ENCODE peak calls at places on chromosomes 1 and 21, in eight cellular contexts. G is bronchial epithelial cell; X is CD8-positive, alpha-beta memory T cell; N is pancreas; F is heart right ventricle; A is effector memory CD4-positive, alpha-beta T cell; W is endothelial cell of umbilical vein; Y is iPS DF 6.9. S is an unnamed sample. For H3K27me3, the result is how much of the 10 kb centered on the place peaks cover.

GRCh38 chr1:117828206-117828605 is 101.2 kb downstream of the GDAP2 start:
- DNase-seq in G (no peak), X (no peak), N (no peak), F (peak), A (no peak), W (peak), Y (no peak), S (no peak)

GRCh38 chr1:91864017-91864700 is 21.8 kb downstream of the TGFBR3 start:
- DNase-seq in G (peak), X (no peak), N (no peak), F (no peak), A (no peak), W (no peak), Y (no peak), S (no peak)

GRCh38 chr1:6118415-6118814 is 61.7 kb downstream of the CHD5 start:
- DNase-seq in G (peak), X (no peak), N (no peak), F (no peak), A (no peak), W (no peak), Y (no peak), S (no peak)

GRCh38 chr1:54857741-54858665 is 29.0 kb downstream of the DHCR24 start:
- DNase-seq in G (peak), X (no peak), N (no peak), F (no peak), A (no peak), W (no peak), Y (no peak), S (no peak)

GRCh38 chr1:163864207-163864606 is 542.5 kb downstream of the NUF2 start:
- DNase-seq in G (no peak), X (no peak), N (no peak), F (peak), A (no peak), W (no peak), Y (no peak), S (no peak)

GRCh38 chr1:11858968-11859871 is 475 bp upstream of the NPPB start:
- DNase-seq in G (peak), X (peak), N (peak), F (peak), A (peak), W (peak), Y (no peak), S (peak)

GRCh38 chr1:6347641-6348487 is 45.7 kb downstream of the ACOT7 start:
- DNase-seq in G (no peak), X (peak), N (no peak), F (no peak), A (peak), W (peak), Y (no peak), S (peak)

GRCh38 chr1:156964431-156964830 is 44.0 kb downstream of the LRRC71 start:
- DNase-seq in G (no peak), X (no peak), N (no peak), F (no peak), A (no peak), W (no peak), Y (no peak), S (no peak)

GRCh38 chr1:30706528-30706927 is 16.9 kb downstream of the MATN1 start:
- DNase-seq in G (peak), X (no peak), N (peak), F (peak), A (no peak), W (no peak), Y (no peak), S (no peak)

GRCh38 chr1:87451229-87451900 is 122.7 kb downstream of the LMO4 start:
- DNase-seq in G (no peak), X (no peak), N (no peak), F (no peak), A (no peak), W (no peak), Y (no peak), S (no peak)

GRCh38 chr1:228394571-228395394 is 11.9 kb downstream of the TRIM11 start:
- DNase-seq in G (no peak), X (no peak), N (no peak), F (no peak), A (no peak), W (no peak), Y (no peak), S (no peak)

GRCh38 chr1:193549067-193549466 is 362.7 kb upstream of the B3GALT2 start:
- DNase-seq in G (no peak), X (no peak), N (no peak), F (no peak), A (no peak), W (no peak), Y (no peak), S (no peak)

GRCh38 chr21:42461881-42462877 is 33.8 kb downstream of the RSPH1 start:
- DNase-seq in G (no peak), X (no peak), N (peak), F (no peak), A (no peak), W (no peak), Y (no peak), S (no peak)

GRCh38 chr21:27290020-27290419 is 323.1 kb upstream of the ADAMTS5 start:
- DNase-seq in G (no peak), X (no peak), N (no peak), F (no peak), A (no peak), W (no peak), Y (no peak), S (no peak)

GRCh38 chr1:117093870-117094621 is 27.5 kb downstream of the TRIM45 start:
- DNase-seq in G (peak), X (no peak), N (no peak), F (no peak), A (no peak), W (peak), Y (no peak), S (peak)

GRCh38 chr1:11596295-11596694 is 57.9 kb downstream of the FBXO2 start:
- DNase-seq in G (no peak), X (no peak), N (no peak), F (no peak), A (no peak), W (no peak), Y (no peak), S (no peak)

GRCh38 chr1:206922524-206922923 is 783 bp upstream of the FCMR start:
- DNase-seq in G (no peak), X (no peak), N (no peak), F (no peak), A (no peak), W (no peak), Y (no peak), S (no peak)

GRCh38 chr1:231553320-231553719 is 24.9 kb downstream of the TSNAX start:
- DNase-seq in G (no peak), X (no peak), N (no peak), F (no peak), A (no peak), W (peak), Y (no peak), S (no peak)

GRCh38 chr1:100713636-100714035 is 5.9 kb upstream of the VCAM1 start:
- DNase-seq in G (peak), X (no peak), N (no peak), F (no peak), A (no peak), W (peak), Y (no peak), S (no peak)

GRCh38 chr1:247639381-247639981 is 34.1 kb downstream of the OR2G3 start:
- DNase-seq in G (peak), X (no peak), N (peak), F (peak), A (no peak), W (no peak), Y (no peak), S (no peak)

GRCh38 chr1:41003640-41004220 is 17.8 kb downstream of the SLFNL1 start:
- DNase-seq in G (peak), X (peak), N (peak), F (peak), A (peak), W (peak), Y (no peak), S (peak)

GRCh38 chr1:176567190-176567794 is 104.3 kb downstream of the PAPPA2 start:
- DNase-seq in G (peak), X (no peak), N (no peak), F (no peak), A (no peak), W (no peak), Y (no peak), S (no peak)

GRCh38 chr1:7611421-7612010 is 159.6 kb upstream of the VAMP3 start:
- DNase-seq in G (no peak), X (peak), N (no peak), F (no peak), A (no peak), W (no peak), Y (no peak), S (no peak)

GRCh38 chr1:169383449-169383848 is 15.5 kb downstream of the BLZF1 start:
- DNase-seq in G (peak), X (no peak), N (no peak), F (no peak), A (no peak), W (no peak), Y (no peak), S (no peak)

GRCh38 chr1:183989078-183989577 is 48.4 kb downstream of the COLGALT2 start:
- DNase-seq in G (peak), X (no peak), N (no peak), F (peak), A (no peak), W (no peak), Y (no peak), S (no peak)

GRCh38 chr1:206933333-206933945 is 11.7 kb upstream of the FCMR start:
- DNase-seq in G (no peak), X (peak), N (peak), F (no peak), A (peak), W (peak), Y (no peak), S (peak)

GRCh38 chr1:174815036-174815435 is 184.7 kb upstream of the CACYBP start:
- DNase-seq in G (peak), X (no peak), N (no peak), F (no peak), A (no peak), W (peak), Y (no peak), S (no peak)

GRCh38 chr1:91948501-91949355 is 473 bp upstream of the BRDT start:
- DNase-seq in G (no peak), X (peak), N (no peak), F (no peak), A (peak), W (no peak), Y (no peak), S (peak)

GRCh38 chr21:45995686-45996179 is 14.2 kb downstream of the COL6A1 start:
- DNase-seq in G (no peak), X (peak), N (no peak), F (peak), A (no peak), W (no peak), Y (no peak), S (no peak)

GRCh38 chr21:35503646-35504045 is 454.5 kb upstream of the RUNX1 start:
- DNase-seq in G (no peak), X (no peak), N (no peak), F (peak), A (no peak), W (peak), Y (no peak), S (peak)

GRCh38 chr1:158037876-158038359 is 44.5 kb downstream of the KIRREL1 start:
- DNase-seq in G (peak), X (no peak), N (no peak), F (no peak), A (no peak), W (peak), Y (no peak), S (no peak)

GRCh38 chr1:85295006-85295431 is 18.6 kb upstream of the BCL10 start:
- DNase-seq in G (peak), X (no peak), N (no peak), F (no peak), A (no peak), W (peak), Y (no peak), S (no peak)

GRCh38 chr1:94962745-94963265 is 35.9 kb upstream of the CNN3 start:
- DNase-seq in G (no peak), X (peak), N (no peak), F (peak), A (no peak), W (peak), Y (no peak), S (peak)

GRCh38 chr1:155509064-155509463 is 53.5 kb downstream of the ASH1L start:
- DNase-seq in G (no peak), X (no peak), N (no peak), F (no peak), A (no peak), W (no peak), Y (no peak), S (no peak)

GRCh38 chr1:224333309-224333926 is 3.4 kb upstream of the NVL start:
- DNase-seq in G (peak), X (no peak), N (no peak), F (peak), A (peak), W (peak), Y (no peak), S (peak)

GRCh38 chr1:35486858-35487408 is 70.3 kb downstream of the KIAA0319L start:
- DNase-seq in G (no peak), X (no peak), N (no peak), F (no peak), A (no peak), W (no peak), Y (no peak), S (no peak)

GRCh38 chr1:162753001-162753658 is 37.4 kb upstream of the HSD17B7 start:
- DNase-seq in G (no peak), X (no peak), N (no peak), F (no peak), A (no peak), W (no peak), Y (no peak), S (no peak)

GRCh38 chr1:67880056-67880601 is 46.9 kb upstream of the GNG12 start:
- DNase-seq in G (peak), X (no peak), N (peak), F (no peak), A (no peak), W (peak), Y (no peak), S (no peak)

GRCh38 chr1:33338495-33339211 is 17.8 kb upstream of the A3GALT2 start:
- DNase-seq in G (peak), X (no peak), N (peak), F (peak), A (no peak), W (peak), Y (no peak), S (no peak)

GRCh38 chr21:36709868-36710728 is 11.2 kb downstream of the SIM2 start:
- DNase-seq in G (no peak), X (peak), N (no peak), F (no peak), A (no peak), W (no peak), Y (no peak), S (no peak)

GRCh38 chr21:36707763-36708511 is 9.0 kb downstream of the SIM2 start:
- DNase-seq in G (no peak), X (no peak), N (no peak), F (no peak), A (no peak), W (no peak), Y (no peak), S (no peak)

GRCh38 chr21:36709030-36709867 is 10.3 kb downstream of the SIM2 start:
- DNase-seq in G (no peak), X (no peak), N (no peak), F (no peak), A (no peak), W (no peak), Y (no peak), S (no peak)

GRCh38 chr21:36708512-36709029 is 9.7 kb downstream of the SIM2 start:
- DNase-seq in G (no peak), X (no peak), N (no peak), F (no peak), A (no peak), W (no peak), Y (no peak), S (no peak)

DNA sequence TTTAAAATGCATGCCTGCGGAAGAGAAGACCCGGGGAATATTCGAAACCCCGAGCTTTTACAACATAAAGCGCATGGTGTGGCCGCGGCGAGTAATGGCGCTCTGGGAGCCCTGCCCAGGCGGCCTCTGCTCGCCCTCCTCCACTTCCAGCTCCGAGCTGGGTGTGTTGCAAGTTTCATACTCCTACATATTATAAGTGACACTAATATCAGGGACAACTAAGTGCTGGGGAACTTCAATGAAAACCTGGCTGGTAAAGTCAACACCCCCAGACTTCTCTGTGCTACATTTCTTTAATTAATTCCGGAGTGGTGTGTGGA is 11.8 kb downstream of the SIM2 start:
- DNase-seq in G (no peak), X (peak), N (no peak), F (no peak), A (no peak), W (no peak), Y (no peak), S (no peak)
- H3K27me3 ChIP-seq in G (under half), X (half or more), N (under half), F (half or more), A (half or more), W (half or more), Y (under half), S (under half)

GRCh38 chr1:167638064-167638463 is 8.0 kb downstream of the RCSD1 start:
- DNase-seq in G (no peak), X (no peak), N (no peak), F (no peak), A (no peak), W (no peak), Y (no peak), S (no peak)

GRCh38 chr1:167635941-167636340 is 5.9 kb downstream of the RCSD1 start:
- DNase-seq in G (no peak), X (no peak), N (no peak), F (no peak), A (no peak), W (no peak), Y (no peak), S (no peak)

GRCh38 chr1:167633258-167633944 is 3.4 kb downstream of the RCSD1 start:
- DNase-seq in G (no peak), X (no peak), N (no peak), F (no peak), A (no peak), W (no peak), Y (no peak), S (no peak)

GRCh38 chr1:167634435-167634834 is 4.4 kb downstream of the RCSD1 start:
- DNase-seq in G (peak), X (no peak), N (no peak), F (no peak), A (no peak), W (no peak), Y (no peak), S (no peak)

DNA sequence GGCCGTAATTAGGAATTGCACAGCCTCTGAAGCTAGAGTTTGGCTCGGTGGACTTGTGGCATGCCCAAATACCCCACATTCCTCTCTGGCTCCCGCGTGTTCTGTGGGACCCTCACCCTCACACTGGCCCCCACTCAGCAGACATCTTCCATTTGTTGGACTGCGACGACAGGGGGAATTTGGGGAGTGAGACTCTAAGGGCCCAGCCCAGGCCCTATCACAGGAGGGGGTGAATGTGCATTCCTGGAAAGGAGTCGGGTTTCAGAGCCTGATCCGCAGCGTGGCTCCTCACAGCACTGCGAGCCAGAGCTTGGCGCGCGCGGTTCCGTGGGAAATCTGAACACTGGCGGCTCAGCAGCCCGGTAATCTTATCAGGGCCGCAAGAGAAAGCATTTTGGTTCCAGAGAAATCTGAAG is 5.2 kb downstream of the RCSD1 start:
- DNase-seq in G (no peak), X (no peak), N (no peak), F (peak), A (no peak), W (no peak), Y (peak), S (no peak)
- H3K4me3 ChIP-seq in G (no peak), X (peak), N (no peak), F (no peak), A (no peak), W (no peak), Y (no peak), S (no peak)

DNA sequence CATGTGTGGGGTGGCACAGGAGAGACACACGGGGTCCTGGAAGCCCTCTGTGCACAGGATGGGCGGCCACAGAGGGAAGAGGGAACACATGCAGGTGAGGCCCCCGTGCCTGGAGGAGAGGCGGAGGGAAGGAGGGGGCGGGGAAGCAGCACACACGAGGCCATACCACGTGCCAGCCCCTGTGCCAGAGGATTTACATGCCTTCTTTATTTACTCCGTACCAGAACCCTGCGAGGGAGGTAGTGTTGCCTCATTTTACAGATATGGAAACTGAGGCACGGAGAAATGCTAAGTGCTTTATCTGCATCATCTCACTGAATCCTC is 56.1 kb downstream of the ARHGEF10L start:
- DNase-seq in G (no peak), X (no peak), N (no peak), F (no peak), A (no peak), W (no peak), Y (no peak), S (no peak)
- H3K27me3 ChIP-seq in G (under half), X (under half), N (under half), F (under half), A (under half), W (under half), Y (under half), S (under half)

DNA sequence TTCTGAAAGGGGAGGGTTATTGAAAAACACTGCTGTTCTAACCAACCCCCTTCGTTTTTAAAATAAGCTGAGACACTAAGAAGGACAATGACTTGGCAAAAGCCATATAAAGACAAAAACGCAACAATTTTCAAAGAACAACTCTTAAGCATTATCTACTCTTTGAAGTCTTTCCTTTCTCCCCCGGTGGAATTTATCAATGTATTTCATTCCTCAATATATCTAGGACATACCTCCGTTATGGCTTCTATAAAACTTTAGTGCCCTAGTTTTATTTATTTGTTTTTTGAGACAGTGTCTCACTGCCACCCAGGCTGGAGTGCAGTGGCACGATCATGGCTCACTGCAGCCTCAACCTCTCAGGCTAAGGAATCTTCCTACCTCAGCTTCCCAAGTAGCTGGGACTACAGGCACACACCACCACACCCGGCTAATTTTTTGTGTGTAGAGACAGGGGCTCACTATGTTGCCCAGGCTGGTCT is 3.2 kb downstream of the NRDC start:
- DNase-seq in G (no peak), X (no peak), N (no peak), F (no peak), A (no peak), W (no peak), Y (no peak), S (no peak)
- H3K4me3 ChIP-seq in G (no peak), X (no peak), N (no peak), F (no peak), A (no peak), W (no peak), Y (no peak), S (no peak)

GRCh38 chr1:25610822-25611630 is 5.6 kb upstream of the MAN1C1 start:
- DNase-seq in G (no peak), X (no peak), N (no peak), F (no peak), A (no peak), W (no peak), Y (no peak), S (peak)
- H3K27me3 ChIP-seq in G (under half), X (under half), N (under half), F (under half), A (under half), W (under half), Y (under half), S (under half)

GRCh38 chr1:153616885-153617428 is 832 bp upstream of the S100A14 start:
- DNase-seq in G (peak), X (no peak), N (no peak), F (peak), A (no peak), W (no peak), Y (no peak), S (no peak)

GRCh38 chr1:153614906-153615305 is 1.2 kb downstream of the S100A14 start:
- DNase-seq in G (no peak), X (no peak), N (no peak), F (no peak), A (no peak), W (no peak), Y (no peak), S (no peak)

GRCh38 chr1:153615406-153615805 is 719 bp downstream of the S100A14 start:
- DNase-seq in G (peak), X (no peak), N (no peak), F (no peak), A (no peak), W (no peak), Y (no peak), S (no peak)

GRCh38 chr1:153617677-153618076 is 1.6 kb upstream of the S100A14 start:
- DNase-seq in G (no peak), X (no peak), N (peak), F (peak), A (peak), W (peak), Y (peak), S (peak)

GRCh38 chr1:153616144-153616884 is at the start of gene S100A14:
- DNase-seq in G (peak), X (no peak), N (peak), F (no peak), A (no peak), W (no peak), Y (no peak), S (no peak)
- H3K4me3 ChIP-seq in G (peak), X (no peak), N (no peak), F (no peak), A (no peak), W (no peak), Y (no peak), S (no peak)